ENCODE peak calls at places on chromosomes 3 and 15, in six cellular contexts. One of them, this sample, is unnamed.

GRCh38 chr15:29988689-29989088 is 94.1 kb upstream of the GOLGA8J start:
- DNase-seq in psoas muscle: no peak
- DNase-seq in Peyer's patch: no peak
- DNase-seq in GM23338: no peak
- DNase-seq in neural progenitor cell: no peak
- DNase-seq in lower lobe of right lung: no peak
- DNase-seq in this sample: no peak

GRCh38 chr3:127764841-127765362 is 57.4 kb downstream of the MGLL start:
- DNase-seq in neural progenitor cell: no peak
- DNase-seq in GM23338: no peak
- DNase-seq in lower lobe of right lung: no peak
- DNase-seq in Peyer's patch: no peak
- DNase-seq in psoas muscle: no peak
- DNase-seq in this sample: no peak

GRCh38 chr15:80588801-80589200 is 106.3 kb upstream of the ABHD17C start:
- DNase-seq in psoas muscle: no peak
- DNase-seq in neural progenitor cell: no peak
- DNase-seq in lower lobe of right lung: no peak
- DNase-seq in Peyer's patch: no peak
- DNase-seq in GM23338: no peak
- DNase-seq in this sample: no peak

GRCh38 chr15:66483131-66483566 is 14.4 kb downstream of the SNAPC5 start:
- DNase-seq in neural progenitor cell: no peak
- DNase-seq in lower lobe of right lung: peak; percentile 64
- DNase-seq in Peyer's patch: no peak
- DNase-seq in GM23338: no peak
- DNase-seq in psoas muscle: peak; percentile 34
- DNase-seq in this sample: no peak

GRCh38 chr3:42031808-42032475 is 59.2 kb upstream of the TRAK1 start:
- DNase-seq in GM23338: peak; percentile 67
- DNase-seq in neural progenitor cell: peak; percentile 59
- DNase-seq in psoas muscle: no peak
- DNase-seq in Peyer's patch: no peak
- DNase-seq in lower lobe of right lung: no peak
- DNase-seq in this sample: no peak

GRCh38 chr3:152241142-152242067 is 27.3 kb upstream of the MBNL1 start:
- DNase-seq in Peyer's patch: no peak
- DNase-seq in neural progenitor cell: no peak
- DNase-seq in lower lobe of right lung: no peak
- DNase-seq in GM23338: no peak
- DNase-seq in psoas muscle: no peak
- DNase-seq in this sample: no peak

GRCh38 chr3:8757551-8758518 is 11.6 kb downstream of the OXTR start:
- DNase-seq in neural progenitor cell: no peak
- DNase-seq in lower lobe of right lung: no peak
- DNase-seq in Peyer's patch: no peak
- DNase-seq in GM23338: no peak
- DNase-seq in psoas muscle: peak; percentile 67
- DNase-seq in this sample: no peak

GRCh38 chr15:65096481-65097385 is 18.3 kb downstream of the UBAP1L start:
- DNase-seq in neural progenitor cell: no peak
- DNase-seq in Peyer's patch: no peak
- DNase-seq in lower lobe of right lung: no peak
- DNase-seq in GM23338: no peak
- DNase-seq in psoas muscle: no peak
- DNase-seq in this sample: no peak

GRCh38 chr15:39429898-39430357 is 151.0 kb upstream of the THBS1 start:
- DNase-seq in lower lobe of right lung: no peak
- DNase-seq in neural progenitor cell: no peak
- DNase-seq in psoas muscle: no peak
- DNase-seq in GM23338: no peak
- DNase-seq in Peyer's patch: no peak
- DNase-seq in this sample: no peak

GRCh38 chr3:42090973-42091731 is at the start of gene TRAK1:
- DNase-seq in Peyer's patch: no peak
- DNase-seq in psoas muscle: no peak
- DNase-seq in GM23338: peak; percentile 27
- DNase-seq in neural progenitor cell: no peak
- DNase-seq in lower lobe of right lung: no peak
- DNase-seq in this sample: no peak

GRCh38 chr3:34856081-34856480 is 783.2 kb upstream of the ARPP21 start:
- DNase-seq in GM23338: no peak
- DNase-seq in Peyer's patch: no peak
- DNase-seq in psoas muscle: no peak
- DNase-seq in neural progenitor cell: no peak
- DNase-seq in lower lobe of right lung: no peak
- DNase-seq in this sample: no peak

GRCh38 chr3:63908081-63908736 is 4.0 kb downstream of the SCAANT1 start:
- DNase-seq in lower lobe of right lung: no peak
- DNase-seq in psoas muscle: no peak
- DNase-seq in Peyer's patch: no peak
- DNase-seq in neural progenitor cell: peak; percentile 16
- DNase-seq in GM23338: peak; percentile 33
- DNase-seq in this sample: no peak

GRCh38 chr3:15797600-15798303 is at the start of gene ANKRD28:
- DNase-seq in psoas muscle: no peak
- DNase-seq in neural progenitor cell: peak; percentile 61
- DNase-seq in GM23338: peak; percentile 55
- DNase-seq in Peyer's patch: no peak
- DNase-seq in lower lobe of right lung: no peak
- DNase-seq in this sample: no peak

GRCh38 chr3:159786489-159787181 is 202.0 kb upstream of the IL12A start:
- DNase-seq in lower lobe of right lung: no peak
- DNase-seq in GM23338: no peak
- DNase-seq in neural progenitor cell: no peak
- DNase-seq in Peyer's patch: no peak
- DNase-seq in psoas muscle: no peak
- DNase-seq in this sample: no peak

GRCh38 chr3:36165509-36165908 is 214.8 kb upstream of the STAC start:
- DNase-seq in neural progenitor cell: no peak
- DNase-seq in psoas muscle: no peak
- DNase-seq in lower lobe of right lung: no peak
- DNase-seq in GM23338: no peak
- DNase-seq in Peyer's patch: no peak
- DNase-seq in this sample: no peak

GRCh38 chr15:94075349-94075748 is 156.0 kb upstream of the MCTP2 start:
- DNase-seq in neural progenitor cell: no peak
- DNase-seq in GM23338: no peak
- DNase-seq in Peyer's patch: no peak
- DNase-seq in psoas muscle: peak; percentile 78
- DNase-seq in lower lobe of right lung: no peak
- DNase-seq in this sample: peak; percentile 46

GRCh38 chr15:68234060-68234459 is 4.5 kb upstream of the CLN6 start:
- DNase-seq in Peyer's patch: no peak
- DNase-seq in psoas muscle: no peak
- DNase-seq in neural progenitor cell: no peak
- DNase-seq in lower lobe of right lung: no peak
- DNase-seq in GM23338: no peak
- DNase-seq in this sample: no peak

GRCh38 chr15:85618956-85619491 is 175.7 kb downstream of the KLHL25 start:
- DNase-seq in neural progenitor cell: peak; percentile 63
- DNase-seq in GM23338: peak; percentile 69
- DNase-seq in lower lobe of right lung: no peak
- DNase-seq in psoas muscle: peak; percentile 73
- DNase-seq in Peyer's patch: peak; percentile 37
- DNase-seq in this sample: peak; percentile 42

GRCh38 chr3:129560931-129561594 is 18.1 kb downstream of the H1-8 start:
- DNase-seq in Peyer's patch: no peak
- DNase-seq in neural progenitor cell: no peak
- DNase-seq in GM23338: no peak
- DNase-seq in psoas muscle: peak; percentile 85
- DNase-seq in lower lobe of right lung: peak; percentile 82
- DNase-seq in this sample: peak; percentile 82

GRCh38 chr15:48759921-48760320 is 50.9 kb downstream of the CEP152 start:
- DNase-seq in psoas muscle: no peak
- DNase-seq in Peyer's patch: no peak
- DNase-seq in lower lobe of right lung: no peak
- DNase-seq in neural progenitor cell: peak; percentile 12
- DNase-seq in GM23338: peak; percentile 37
- DNase-seq in this sample: no peak

GRCh38 chr3:49158108-49158709 is 7.9 kb downstream of the CCDC71 start:
- DNase-seq in GM23338: peak; percentile 87
- DNase-seq in lower lobe of right lung: peak; percentile 57
- DNase-seq in neural progenitor cell: peak; percentile 63
- DNase-seq in Peyer's patch: peak; percentile 49
- DNase-seq in psoas muscle: no peak
- DNase-seq in this sample: no peak

GRCh38 chr3:52046186-52046913 is 10.0 kb downstream of the DUSP7 start:
- DNase-seq in psoas muscle: peak; percentile 56
- DNase-seq in neural progenitor cell: no peak
- DNase-seq in lower lobe of right lung: no peak
- DNase-seq in GM23338: no peak
- DNase-seq in Peyer's patch: no peak
- DNase-seq in this sample: no peak

GRCh38 chr3:131717493-131717892 is 214.7 kb upstream of the MRPL3 start:
- DNase-seq in GM23338: peak; percentile 42
- DNase-seq in Peyer's patch: no peak
- DNase-seq in neural progenitor cell: no peak
- DNase-seq in lower lobe of right lung: no peak
- DNase-seq in psoas muscle: no peak
- DNase-seq in this sample: no peak

DNA sequence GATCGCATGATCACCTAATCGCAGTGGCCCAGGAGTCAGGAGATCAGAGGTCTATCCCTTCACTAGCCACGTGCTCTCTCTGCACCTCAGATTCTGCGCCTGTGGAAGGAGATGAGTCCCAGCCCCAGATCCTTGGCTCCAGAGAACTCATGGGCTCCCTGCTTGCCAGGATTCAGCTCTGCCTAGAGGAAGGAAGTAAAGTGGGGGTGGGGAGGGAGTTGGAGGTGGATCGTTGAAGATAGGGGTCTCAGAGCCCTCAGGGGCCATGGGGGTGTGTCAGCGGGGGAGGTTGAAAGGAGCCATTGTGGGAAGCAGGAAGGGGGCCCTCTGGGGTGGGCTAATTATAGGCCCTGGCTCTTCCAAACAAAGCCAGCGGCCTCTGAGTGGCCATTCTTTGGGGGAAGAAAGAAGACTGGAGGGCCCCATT is 11.3 kb upstream of the STRA6 start:
- DNase-seq in psoas muscle: no peak
- DNase-seq in GM23338: peak; percentile 79
- DNase-seq in neural progenitor cell: peak; percentile 84
- DNase-seq in lower lobe of right lung: no peak
- DNase-seq in Peyer's patch: no peak
- DNase-seq in this sample: no peak
- H3K4me1 ChIP-seq in psoas muscle: no peaks in the 10 kb centered on the region
- H3K4me1 ChIP-seq in GM23338: peaks cover 66% of the 10 kb centered on the region
- H3K4me1 ChIP-seq in neural progenitor cell: peaks cover 62% of the 10 kb centered on the region
- H3K4me1 ChIP-seq in lower lobe of right lung: no peaks in the 10 kb centered on the region
- H3K4me1 ChIP-seq in Peyer's patch: no peaks in the 10 kb centered on the region
- H3K4me1 ChIP-seq in this sample: no peaks in the 10 kb centered on the region

DNA sequence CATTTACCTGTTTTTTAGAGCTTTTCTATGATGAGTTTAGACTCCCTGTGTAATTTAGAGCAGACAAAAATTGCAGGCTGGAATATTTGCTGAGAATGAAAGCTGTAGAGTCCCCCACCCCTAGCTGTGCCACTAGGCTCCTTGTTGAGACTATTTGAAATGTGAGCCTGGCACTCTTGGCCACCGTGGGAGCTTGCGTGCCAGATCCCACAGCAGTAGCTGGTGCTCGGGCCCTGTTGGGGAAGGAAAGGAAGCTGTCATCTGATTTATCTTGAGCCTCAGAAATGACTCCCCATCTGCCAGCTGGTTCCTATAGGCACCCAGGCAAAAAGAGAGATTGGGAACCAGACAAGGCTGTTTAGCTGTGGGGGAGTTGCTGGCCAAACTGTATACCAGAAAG is 23.4 kb upstream of the CLEC3B start:
- DNase-seq in neural progenitor cell: no peak
- DNase-seq in psoas muscle: no peak
- DNase-seq in Peyer's patch: no peak
- DNase-seq in GM23338: no peak
- DNase-seq in lower lobe of right lung: no peak
- DNase-seq in this sample: no peak
- H3K36me3 ChIP-seq in neural progenitor cell: peaks cover 20% of the 10 kb centered on the region
- H3K36me3 ChIP-seq in psoas muscle: peaks cover 81% of the 10 kb centered on the region
- H3K36me3 ChIP-seq in Peyer's patch: peaks cover 73% of the 10 kb centered on the region
- H3K36me3 ChIP-seq in GM23338: peaks cover 60% of the 10 kb centered on the region
- H3K36me3 ChIP-seq in lower lobe of right lung: peaks cover 73% of the 10 kb centered on the region
- H3K36me3 ChIP-seq in this sample: no peaks in the 10 kb centered on the region

GRCh38 chr3:45932112-45932511 is 11.2 kb upstream of the CXCR6 start:
- DNase-seq in Peyer's patch: no peak
- DNase-seq in neural progenitor cell: no peak
- DNase-seq in lower lobe of right lung: peak; percentile 57
- DNase-seq in psoas muscle: no peak
- DNase-seq in GM23338: no peak
- DNase-seq in this sample: no peak

GRCh38 chr3:45933586-45933985 is 9.7 kb upstream of the CXCR6 start:
- DNase-seq in psoas muscle: no peak
- DNase-seq in Peyer's patch: no peak
- DNase-seq in GM23338: no peak
- DNase-seq in lower lobe of right lung: no peak
- DNase-seq in neural progenitor cell: no peak
- DNase-seq in this sample: no peak

GRCh38 chr3:45927881-45928280 is 15.4 kb upstream of the CXCR6 start:
- DNase-seq in neural progenitor cell: no peak
- DNase-seq in psoas muscle: no peak
- DNase-seq in lower lobe of right lung: no peak
- DNase-seq in GM23338: no peak
- DNase-seq in Peyer's patch: no peak
- DNase-seq in this sample: no peak

GRCh38 chr3:45931476-45931875 is 11.8 kb upstream of the CXCR6 start:
- DNase-seq in GM23338: no peak
- DNase-seq in psoas muscle: no peak
- DNase-seq in Peyer's patch: no peak
- DNase-seq in lower lobe of right lung: no peak
- DNase-seq in neural progenitor cell: no peak
- DNase-seq in this sample: no peak

GRCh38 chr3:45929042-45929679 is 14.1 kb upstream of the CXCR6 start:
- DNase-seq in psoas muscle: no peak
- DNase-seq in GM23338: peak; percentile 64
- DNase-seq in lower lobe of right lung: no peak
- DNase-seq in Peyer's patch: peak; percentile 69
- DNase-seq in neural progenitor cell: peak; percentile 57
- DNase-seq in this sample: peak; percentile 61
- H3K4me1 ChIP-seq in psoas muscle: no peaks in the 10 kb centered on the region
- H3K4me1 ChIP-seq in GM23338: no peaks in the 10 kb centered on the region
- H3K4me1 ChIP-seq in lower lobe of right lung: no peaks in the 10 kb centered on the region
- H3K4me1 ChIP-seq in Peyer's patch: no peaks in the 10 kb centered on the region
- H3K4me1 ChIP-seq in neural progenitor cell: no peaks in the 10 kb centered on the region
- H3K4me1 ChIP-seq in this sample: no peaks in the 10 kb centered on the region

GRCh38 chr3:101122678-101123077 is 129.5 kb upstream of the ABI3BP start:
- DNase-seq in lower lobe of right lung: no peak
- DNase-seq in psoas muscle: no peak
- DNase-seq in GM23338: no peak
- DNase-seq in Peyer's patch: no peak
- DNase-seq in neural progenitor cell: no peak
- DNase-seq in this sample: no peak

GRCh38 chr3:101117473-101117872 is 124.3 kb upstream of the ABI3BP start:
- DNase-seq in neural progenitor cell: no peak
- DNase-seq in psoas muscle: no peak
- DNase-seq in GM23338: no peak
- DNase-seq in Peyer's patch: no peak
- DNase-seq in lower lobe of right lung: no peak
- DNase-seq in this sample: no peak

GRCh38 chr3:101117981-101118380 is 124.8 kb upstream of the ABI3BP start:
- DNase-seq in Peyer's patch: no peak
- DNase-seq in GM23338: no peak
- DNase-seq in lower lobe of right lung: no peak
- DNase-seq in psoas muscle: no peak
- DNase-seq in neural progenitor cell: no peak
- DNase-seq in this sample: no peak

GRCh38 chr3:101119535-101119934 is 126.3 kb upstream of the ABI3BP start:
- DNase-seq in neural progenitor cell: no peak
- DNase-seq in Peyer's patch: no peak
- DNase-seq in psoas muscle: no peak
- DNase-seq in lower lobe of right lung: no peak
- DNase-seq in GM23338: no peak
- DNase-seq in this sample: no peak

GRCh38 chr3:101120039-101120438 is 126.8 kb upstream of the ABI3BP start:
- DNase-seq in neural progenitor cell: no peak
- DNase-seq in psoas muscle: no peak
- DNase-seq in GM23338: no peak
- DNase-seq in lower lobe of right lung: no peak
- DNase-seq in Peyer's patch: no peak
- DNase-seq in this sample: no peak
- H3K36me3 ChIP-seq in neural progenitor cell: no peaks in the 10 kb centered on the region
- H3K36me3 ChIP-seq in psoas muscle: no peaks in the 10 kb centered on the region
- H3K36me3 ChIP-seq in GM23338: no peaks in the 10 kb centered on the region
- H3K36me3 ChIP-seq in lower lobe of right lung: no peaks in the 10 kb centered on the region
- H3K36me3 ChIP-seq in Peyer's patch: no peaks in the 10 kb centered on the region
- H3K36me3 ChIP-seq in this sample: no peaks in the 10 kb centered on the region